ENCODE peak calls at places on chromosomes 12 and 14, in seven cellular contexts. One of them, this sample, is unnamed.

GRCh38 chr12:42255221-42255874 is 17.3 kb upstream of the YAF2 start:
- DNase-seq in esophagus muscularis mucosa: no peak
- DNase-seq in transverse colon: no peak
- DNase-seq in tibial nerve: no peak
- DNase-seq in K562: no peak
- DNase-seq in A549: no peak
- DNase-seq in ovary: no peak
- DNase-seq in this sample: no peak

GRCh38 chr14:95162641-95163040 is 5.3 kb upstream of the DICER1 start:
- DNase-seq in transverse colon: no peak
- DNase-seq in tibial nerve: no peak
- DNase-seq in K562: no peak
- DNase-seq in A549: no peak
- DNase-seq in ovary: no peak
- DNase-seq in esophagus muscularis mucosa: no peak
- DNase-seq in this sample: no peak

GRCh38 chr14:96225745-96226151 is 21.1 kb downstream of the BDKRB2 start:
- DNase-seq in transverse colon: peak; percentile 76
- DNase-seq in ovary: no peak
- DNase-seq in tibial nerve: no peak
- DNase-seq in A549: peak; percentile 41
- DNase-seq in esophagus muscularis mucosa: no peak
- DNase-seq in K562: no peak
- DNase-seq in this sample: no peak

GRCh38 chr14:105430535-105430934 is 10.9 kb downstream of the MTA1 start:
- DNase-seq in tibial nerve: no peak
- DNase-seq in K562: no peak
- DNase-seq in transverse colon: no peak
- DNase-seq in A549: peak; percentile 36
- DNase-seq in esophagus muscularis mucosa: no peak
- DNase-seq in ovary: no peak
- DNase-seq in this sample: no peak

GRCh38 chr12:99249543-99249942 is 398.0 kb upstream of the GARIN6 start:
- DNase-seq in A549: no peak
- DNase-seq in ovary: no peak
- DNase-seq in K562: no peak
- DNase-seq in tibial nerve: no peak
- DNase-seq in esophagus muscularis mucosa: no peak
- DNase-seq in transverse colon: no peak
- DNase-seq in this sample: no peak

GRCh38 chr12:128951448-128951847 is 98.2 kb downstream of the GLT1D1 start:
- DNase-seq in K562: no peak
- DNase-seq in A549: no peak
- DNase-seq in tibial nerve: no peak
- DNase-seq in transverse colon: no peak
- DNase-seq in esophagus muscularis mucosa: no peak
- DNase-seq in ovary: no peak
- DNase-seq in this sample: no peak

GRCh38 chr12:56152132-56152755 is at the start of gene MYL6B:
- DNase-seq in K562: peak; percentile 94
- DNase-seq in tibial nerve: peak; percentile 89
- DNase-seq in esophagus muscularis mucosa: peak; percentile 98
- DNase-seq in ovary: peak; percentile 92
- DNase-seq in transverse colon: peak; percentile 96
- DNase-seq in A549: peak; percentile 94
- DNase-seq in this sample: peak; percentile 97

GRCh38 chr14:65784574-65784973 is 372.0 kb downstream of the FUT8 start:
- DNase-seq in K562: no peak
- DNase-seq in A549: no peak
- DNase-seq in transverse colon: no peak
- DNase-seq in tibial nerve: no peak
- DNase-seq in ovary: no peak
- DNase-seq in esophagus muscularis mucosa: no peak
- DNase-seq in this sample: no peak

GRCh38 chr12:104718581-104718980 is 239.5 kb downstream of the SLC41A2 start:
- DNase-seq in ovary: no peak
- DNase-seq in A549: no peak
- DNase-seq in transverse colon: no peak
- DNase-seq in tibial nerve: no peak
- DNase-seq in esophagus muscularis mucosa: no peak
- DNase-seq in K562: no peak
- DNase-seq in this sample: no peak

GRCh38 chr14:106094654-106095189 is 568.3 kb downstream of the TMEM121 start:
- DNase-seq in A549: peak; percentile 48
- DNase-seq in esophagus muscularis mucosa: no peak
- DNase-seq in ovary: no peak
- DNase-seq in K562: no peak
- DNase-seq in tibial nerve: no peak
- DNase-seq in transverse colon: peak; percentile 24
- DNase-seq in this sample: no peak

GRCh38 chr14:61502459-61503093 is 181.2 kb downstream of the PRKCH start:
- DNase-seq in esophagus muscularis mucosa: no peak
- DNase-seq in transverse colon: no peak
- DNase-seq in ovary: no peak
- DNase-seq in A549: no peak
- DNase-seq in K562: no peak
- DNase-seq in tibial nerve: no peak
- DNase-seq in this sample: no peak

GRCh38 chr14:49250109-49250508 is 336.1 kb downstream of the RPS29 start:
- DNase-seq in tibial nerve: no peak
- DNase-seq in esophagus muscularis mucosa: no peak
- DNase-seq in K562: no peak
- DNase-seq in ovary: no peak
- DNase-seq in A549: no peak
- DNase-seq in transverse colon: no peak
- DNase-seq in this sample: no peak

GRCh38 chr14:40309124-40309523 is 876.9 kb upstream of the FBXO33 start:
- DNase-seq in A549: no peak
- DNase-seq in K562: no peak
- DNase-seq in transverse colon: no peak
- DNase-seq in tibial nerve: no peak
- DNase-seq in esophagus muscularis mucosa: no peak
- DNase-seq in ovary: no peak
- DNase-seq in this sample: no peak

GRCh38 chr12:56768424-56768823 is 5.3 kb downstream of the HSD17B6 start:
- DNase-seq in esophagus muscularis mucosa: no peak
- DNase-seq in A549: no peak
- DNase-seq in ovary: no peak
- DNase-seq in K562: no peak
- DNase-seq in transverse colon: no peak
- DNase-seq in tibial nerve: no peak
- DNase-seq in this sample: no peak

GRCh38 chr12:124678421-124678893 is 111.0 kb upstream of the NCOR2 start:
- DNase-seq in K562: no peak
- DNase-seq in A549: no peak
- DNase-seq in esophagus muscularis mucosa: no peak
- DNase-seq in ovary: peak; percentile 23
- DNase-seq in tibial nerve: no peak
- DNase-seq in transverse colon: no peak
- DNase-seq in this sample: no peak

GRCh38 chr12:24363177-24363754 is 413.8 kb upstream of the SOX5 start:
- DNase-seq in K562: no peak
- DNase-seq in transverse colon: no peak
- DNase-seq in esophagus muscularis mucosa: no peak
- DNase-seq in ovary: peak; percentile 25
- DNase-seq in A549: no peak
- DNase-seq in tibial nerve: no peak
- DNase-seq in this sample: no peak

GRCh38 chr12:21912318-21912717 is 28.9 kb downstream of the ABCC9 start:
- DNase-seq in A549: no peak
- DNase-seq in ovary: no peak
- DNase-seq in K562: no peak
- DNase-seq in transverse colon: no peak
- DNase-seq in esophagus muscularis mucosa: no peak
- DNase-seq in tibial nerve: no peak
- DNase-seq in this sample: no peak

GRCh38 chr14:100476012-100476822 is 111.0 kb downstream of the BEGAIN start:
- DNase-seq in transverse colon: peak; percentile 42
- DNase-seq in K562: peak; percentile 10
- DNase-seq in tibial nerve: no peak
- DNase-seq in esophagus muscularis mucosa: no peak
- DNase-seq in ovary: no peak
- DNase-seq in A549: peak; percentile 91
- DNase-seq in this sample: no peak

GRCh38 chr12:1542599-1542998 is 51.8 kb downstream of the FBXL14 start:
- DNase-seq in tibial nerve: no peak
- DNase-seq in esophagus muscularis mucosa: no peak
- DNase-seq in K562: no peak
- DNase-seq in A549: no peak
- DNase-seq in transverse colon: no peak
- DNase-seq in ovary: no peak
- DNase-seq in this sample: no peak

GRCh38 chr12:1551496-1551895 is 42.9 kb downstream of the FBXL14 start:
- DNase-seq in tibial nerve: no peak
- DNase-seq in transverse colon: no peak
- DNase-seq in esophagus muscularis mucosa: no peak
- DNase-seq in A549: no peak
- DNase-seq in K562: no peak
- DNase-seq in ovary: no peak
- DNase-seq in this sample: no peak

GRCh38 chr12:1552171-1552570 is 42.2 kb downstream of the FBXL14 start:
- DNase-seq in esophagus muscularis mucosa: no peak
- DNase-seq in tibial nerve: no peak
- DNase-seq in A549: no peak
- DNase-seq in K562: no peak
- DNase-seq in ovary: no peak
- DNase-seq in transverse colon: no peak
- DNase-seq in this sample: no peak

GRCh38 chr12:1544991-1545700 is 49.2 kb downstream of the FBXL14 start:
- DNase-seq in esophagus muscularis mucosa: no peak
- DNase-seq in K562: no peak
- DNase-seq in ovary: no peak
- DNase-seq in transverse colon: no peak
- DNase-seq in tibial nerve: peak; percentile 37
- DNase-seq in A549: peak; percentile 54
- DNase-seq in this sample: no peak

GRCh38 chr12:1546931-1547640 is 47.3 kb downstream of the FBXL14 start:
- DNase-seq in A549: no peak
- DNase-seq in ovary: no peak
- DNase-seq in tibial nerve: no peak
- DNase-seq in K562: no peak
- DNase-seq in esophagus muscularis mucosa: no peak
- DNase-seq in transverse colon: no peak
- DNase-seq in this sample: no peak
- TF ChIP-seq EP300 in A549: no peak
- TF ChIP-seq EP300 in ovary: no peak
- TF ChIP-seq EP300 in tibial nerve: no peak
- TF ChIP-seq EP300 in K562: no peak
- TF ChIP-seq EP300 in esophagus muscularis mucosa: no peak
- TF ChIP-seq EP300 in transverse colon: no peak
- TF ChIP-seq EP300 in this sample: no peak

DNA sequence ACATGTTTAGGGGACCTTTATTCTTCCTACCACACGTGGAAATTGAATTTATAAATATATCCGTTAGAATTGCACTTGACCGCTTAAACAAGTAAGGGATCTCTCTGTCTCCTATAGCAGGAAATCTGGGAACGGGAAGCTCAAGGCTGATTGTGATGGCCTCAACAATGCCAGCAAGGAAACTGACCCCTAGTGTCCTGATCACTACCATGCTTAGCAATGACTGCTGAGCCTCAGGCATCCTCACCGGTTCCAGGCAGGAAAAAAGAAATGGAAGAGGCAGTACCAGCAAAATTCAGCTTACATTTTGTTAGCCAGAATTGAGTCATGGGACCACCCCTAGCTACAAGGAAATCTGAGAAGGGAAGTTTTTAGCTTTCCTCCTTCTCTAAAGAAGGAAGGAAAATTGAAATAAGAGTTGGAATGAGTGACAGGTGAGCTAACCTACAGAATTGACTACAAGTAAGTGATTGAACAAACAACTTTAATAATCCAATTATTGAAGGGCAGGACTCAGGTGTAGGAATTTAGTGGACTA is 43.9 kb upstream of the AMN1 start:
- DNase-seq in ovary: no peak
- DNase-seq in transverse colon: no peak
- DNase-seq in A549: peak; percentile 34
- DNase-seq in tibial nerve: no peak
- DNase-seq in K562: no peak
- DNase-seq in esophagus muscularis mucosa: no peak
- DNase-seq in this sample: no peak
- H3K27ac ChIP-seq in ovary: no peak overlapping the region
- H3K27ac ChIP-seq in transverse colon: no peak overlapping the region
- H3K27ac ChIP-seq in A549: peak overlapping the region; percentile 30
- H3K27ac ChIP-seq in tibial nerve: no peak overlapping the region
- H3K27ac ChIP-seq in K562: no peak overlapping the region
- H3K27ac ChIP-seq in esophagus muscularis mucosa: no peak overlapping the region
- H3K27ac ChIP-seq in this sample: no peak overlapping the region

GRCh38 chr14:64196668-64197411 is 97.3 kb downstream of the ESR2 start:
- DNase-seq in A549: no peak
- DNase-seq in transverse colon: no peak
- DNase-seq in K562: no peak
- DNase-seq in esophagus muscularis mucosa: no peak
- DNase-seq in ovary: peak; percentile 71
- DNase-seq in tibial nerve: peak; percentile 12
- DNase-seq in this sample: no peak
- TF ChIP-seq EP300 in A549: no peak
- TF ChIP-seq EP300 in transverse colon: no peak
- TF ChIP-seq EP300 in K562: no peak
- TF ChIP-seq EP300 in esophagus muscularis mucosa: no peak
- TF ChIP-seq EP300 in ovary: no peak
- TF ChIP-seq EP300 in tibial nerve: no peak
- TF ChIP-seq EP300 in this sample: no peak

GRCh38 chr12:1634590-1635191 is 5.7 kb downstream of the WNT5B start:
- DNase-seq in transverse colon: peak; percentile 81
- DNase-seq in ovary: peak; percentile 87
- DNase-seq in K562: peak; percentile 62
- DNase-seq in esophagus muscularis mucosa: peak; percentile 94
- DNase-seq in A549: peak; percentile 76
- DNase-seq in tibial nerve: peak; percentile 86
- DNase-seq in this sample: peak; percentile 92

GRCh38 chr12:1632702-1633101 is 3.7 kb downstream of the WNT5B start:
- DNase-seq in A549: no peak
- DNase-seq in tibial nerve: no peak
- DNase-seq in esophagus muscularis mucosa: no peak
- DNase-seq in K562: no peak
- DNase-seq in transverse colon: no peak
- DNase-seq in ovary: no peak
- DNase-seq in this sample: no peak

GRCh38 chr12:1634149-1634548 is 5.1 kb downstream of the WNT5B start:
- DNase-seq in transverse colon: no peak
- DNase-seq in esophagus muscularis mucosa: no peak
- DNase-seq in ovary: no peak
- DNase-seq in tibial nerve: no peak
- DNase-seq in K562: no peak
- DNase-seq in A549: no peak
- DNase-seq in this sample: no peak

GRCh38 chr12:1635656-1636055 is 6.6 kb downstream of the WNT5B start:
- DNase-seq in ovary: no peak
- DNase-seq in transverse colon: no peak
- DNase-seq in tibial nerve: no peak
- DNase-seq in A549: no peak
- DNase-seq in K562: no peak
- DNase-seq in esophagus muscularis mucosa: no peak
- DNase-seq in this sample: no peak

DNA sequence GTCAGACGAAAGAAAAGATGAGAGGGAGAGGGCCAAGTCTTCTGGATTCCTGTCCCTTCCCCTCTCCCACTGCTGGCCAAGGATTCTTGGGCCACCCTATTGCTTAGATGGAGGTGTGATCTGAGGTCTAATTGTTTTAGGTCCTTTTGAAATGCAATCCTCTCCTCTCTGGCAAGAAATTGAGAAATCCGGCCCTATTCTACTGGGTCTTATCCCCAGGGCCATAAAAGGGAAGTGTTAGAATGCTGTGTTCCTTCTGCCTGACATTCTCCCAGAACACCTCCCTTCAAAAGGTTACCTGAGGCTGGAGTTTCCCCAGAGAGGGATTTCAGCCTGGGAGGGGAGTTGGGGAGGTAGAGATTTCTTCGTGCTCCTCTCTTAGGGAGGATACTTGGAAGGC is 4.4 kb downstream of the WNT5B start:
- DNase-seq in A549: no peak
- DNase-seq in ovary: no peak
- DNase-seq in tibial nerve: no peak
- DNase-seq in esophagus muscularis mucosa: no peak
- DNase-seq in transverse colon: no peak
- DNase-seq in K562: no peak
- DNase-seq in this sample: no peak
- H3K27ac ChIP-seq in A549: no peak overlapping the region
- H3K27ac ChIP-seq in ovary: no peak overlapping the region
- H3K27ac ChIP-seq in tibial nerve: no peak overlapping the region
- H3K27ac ChIP-seq in esophagus muscularis mucosa: peak overlapping the region; percentile 80
- H3K27ac ChIP-seq in transverse colon: no peak overlapping the region
- H3K27ac ChIP-seq in K562: no peak overlapping the region
- H3K27ac ChIP-seq in this sample: peak overlapping the region; percentile 87